ENCODE peak calls at places on chromosomes 4 and X, in eight cellular contexts. O is heart left ventricle, Q is upper lobe of right lung, E is foreskin fibroblast, R is dorsolateral prefrontal cortex, U is HFF-Myc, S is lower leg skin, K is lower lobe of right lung. D is an unnamed sample.

GRCh38 chr4:8198206-8198905 is 734 bp upstream of the SH3TC1 start:
- DNase-seq in O (no peak), Q (peak; percentile 81), E (no peak), R (no peak), U (no peak), S (no peak), K (peak; percentile 81), D (no peak)

GRCh38 chr4:88738146-88738545 is 40.5 kb upstream of the NAP1L5 start:
- DNase-seq in O (no peak), Q (no peak), E (no peak), R (no peak), U (no peak), S (no peak), K (no peak), D (no peak)

GRCh38 chrX:148878371-148878770 is 378.0 kb downstream of the AFF2 start:
- DNase-seq in O (no peak), Q (no peak), E (no peak), R (no peak), U (no peak), S (no peak), K (no peak), D (peak; percentile 34)

GRCh38 chrX:135449637-135450550 is 28.1 kb downstream of the SMIM10L2A start:
- DNase-seq in O (peak; percentile 7), Q (no peak), E (no peak), R (no peak), U (no peak), S (no peak), K (no peak), D (no peak)

GRCh38 chr4:82500106-82500738 is 61.6 kb downstream of the TMEM150C start:
- DNase-seq in O (no peak), Q (no peak), E (peak; percentile 48), R (no peak), U (no peak), S (no peak), K (no peak), D (peak; percentile 63)

GRCh38 chr4:134202557-134202956 is 968 bp upstream of the PABPC4L start:
- DNase-seq in O (no peak), Q (no peak), E (no peak), R (no peak), U (no peak), S (no peak), K (no peak), D (no peak)

GRCh38 chrX:2626750-2627149 is 64.3 kb upstream of the CD99 start:
- DNase-seq in O (no peak), Q (no peak), E (no peak), R (no peak), U (no peak), S (no peak), K (no peak), D (no peak)

GRCh38 chrX:70062076-70062475 is at the start of gene OTUD6A:
- DNase-seq in O (no peak), Q (no peak), E (no peak), R (no peak), U (no peak), S (no peak), K (no peak), D (no peak)

GRCh38 chr4:163121689-163122088 is 45.0 kb downstream of the NAF1 start:
- DNase-seq in O (no peak), Q (no peak), E (no peak), R (no peak), U (no peak), S (no peak), K (no peak), D (no peak)

GRCh38 chrX:36957425-36958328 is 50.5 kb upstream of the FAM47C start:
- DNase-seq in O (peak; percentile 20), Q (peak; percentile 79), E (no peak), R (no peak), U (no peak), S (no peak), K (peak; percentile 56), D (no peak)

GRCh38 chrX:63889001-63889400 is 104.0 kb upstream of the ARHGEF9 start:
- DNase-seq in O (no peak), Q (no peak), E (peak; percentile 38), R (no peak), U (no peak), S (no peak), K (no peak), D (peak; percentile 84)

GRCh38 chr4:15240764-15241163 is 187.1 kb upstream of the C1QTNF7 start:
- DNase-seq in O (no peak), Q (no peak), E (no peak), R (no peak), U (no peak), S (no peak), K (no peak), D (no peak)

GRCh38 chr4:69835766-69836165 is 24.2 kb downstream of the SULT1E1 start:
- DNase-seq in O (no peak), Q (no peak), E (no peak), R (no peak), U (no peak), S (no peak), K (no peak), D (no peak)

GRCh38 chrX:30241724-30242415 is at the start of gene MAGEB4:
- DNase-seq in O (no peak), Q (no peak), E (no peak), R (no peak), U (no peak), S (peak; percentile 71), K (no peak), D (no peak)

GRCh38 chrX:30713061-30713525 is 59.9 kb downstream of the GK start:
- DNase-seq in O (no peak), Q (no peak), E (peak; percentile 7), R (no peak), U (peak; percentile 15), S (no peak), K (peak; percentile 46), D (peak; percentile 72)

DNA sequence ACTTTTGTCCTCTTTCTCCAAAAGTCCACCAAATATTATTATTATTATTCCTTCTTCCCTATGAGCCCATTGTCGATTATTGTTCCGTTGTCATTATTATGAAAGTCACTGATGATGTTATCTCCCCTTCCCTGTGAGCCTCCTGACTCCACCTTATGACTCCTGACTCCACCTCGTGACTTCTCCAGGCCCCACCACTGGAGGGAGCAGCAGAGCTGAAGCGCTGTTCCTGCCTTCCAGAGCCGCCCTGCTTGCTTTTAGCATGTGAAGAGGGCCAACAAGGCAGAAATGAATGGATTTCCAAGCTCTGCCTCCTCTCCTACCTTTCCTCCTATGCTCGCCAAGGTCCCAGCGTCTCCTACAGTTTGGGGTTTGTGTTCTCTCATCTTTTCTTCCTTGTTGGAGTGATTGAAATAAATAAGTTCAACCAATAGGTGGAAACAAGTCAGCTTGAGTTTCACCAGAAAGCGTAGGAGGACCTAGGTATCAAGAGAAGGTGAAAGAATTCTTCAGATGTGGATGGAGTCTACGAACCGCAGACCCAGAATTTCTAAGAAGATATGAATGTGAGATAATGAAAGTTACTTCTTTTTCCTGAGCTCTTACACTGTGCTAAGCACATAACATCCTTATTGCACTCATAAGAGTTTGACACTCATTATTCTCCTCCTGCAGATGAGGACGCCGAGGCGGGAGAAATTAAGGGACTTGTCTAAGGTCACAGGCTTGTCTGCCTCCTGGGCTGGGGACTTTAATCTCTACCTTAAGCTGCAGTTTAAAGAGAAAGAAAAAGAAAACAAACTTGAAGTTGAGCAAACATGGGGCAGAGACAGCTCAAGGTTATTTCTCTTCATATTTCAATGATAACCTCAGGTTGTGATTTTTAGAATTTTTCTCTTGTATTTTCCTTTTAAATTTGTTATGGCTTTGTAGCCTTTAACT is 26.1 kb downstream of the IGSF1 start:
- DNase-seq in O (no peak), Q (no peak), E (no peak), R (no peak), U (no peak), S (no peak), K (no peak), D (no peak)
- TF ChIP-seq CTCF in O (no peak), Q (peak; percentile 12), E (no peak), R (no peak), U (no peak), S (no peak), K (no peak), D (no peak)

DNA sequence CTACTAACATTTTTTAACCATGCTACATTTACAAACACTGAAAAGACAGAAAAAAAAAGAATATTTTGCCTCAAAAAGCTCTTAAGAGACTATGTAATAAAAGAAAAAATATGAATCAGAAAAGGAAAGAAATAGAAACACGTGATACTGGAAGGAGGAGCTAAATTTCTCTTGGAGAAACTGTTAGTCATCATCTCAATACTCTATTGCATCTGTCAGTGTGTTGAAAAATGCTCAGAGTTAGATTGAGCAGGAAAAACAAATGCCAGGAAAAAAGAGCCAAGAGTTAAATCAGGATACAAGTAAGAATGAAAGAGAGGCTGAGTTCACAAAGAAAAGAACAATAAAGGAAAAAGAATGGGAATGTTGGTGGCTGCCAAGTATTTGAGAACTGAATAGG is 2.6 kb downstream of the RAB28 start:
- DNase-seq in O (no peak), Q (no peak), E (no peak), R (no peak), U (no peak), S (no peak), K (no peak), D (peak; percentile 49)
- H3K4me3 ChIP-seq in O (peak overlapping the region; percentile 80), Q (no peak overlapping the region), E (no peak overlapping the region), R (no peak overlapping the region), U (no peak overlapping the region), S (no peak overlapping the region), K (no peak overlapping the region), D (no peak overlapping the region)

DNA sequence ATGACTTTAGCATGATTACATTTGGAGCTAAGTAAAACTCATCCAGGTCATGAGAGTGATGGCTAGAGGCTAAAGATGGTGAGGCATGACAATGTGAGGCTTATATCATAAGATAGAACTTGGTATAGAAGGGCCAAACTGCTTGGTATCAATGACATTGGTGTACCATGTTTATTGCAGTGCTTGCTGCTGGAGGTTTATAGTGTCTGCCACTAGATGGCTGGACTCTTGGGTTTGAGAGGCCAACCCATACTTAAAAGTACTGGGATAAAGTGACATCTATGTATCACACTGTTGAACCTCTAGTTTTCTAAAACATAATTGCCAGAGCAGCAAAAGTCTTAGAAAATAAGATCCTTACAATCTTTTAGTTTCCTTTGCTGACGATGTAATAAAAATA is 83.0 kb upstream of the TACR3 start:
- DNase-seq in O (no peak), Q (no peak), E (no peak), R (no peak), U (no peak), S (no peak), K (no peak), D (no peak)
- TF ChIP-seq CTCF in O (no peak), Q (no peak), E (no peak), R (no peak), U (no peak), S (no peak), K (no peak), D (no peak)

GRCh38 chrX:53992589-53992988 is 51.7 kb downstream of the PHF8 start:
- DNase-seq in O (no peak), Q (no peak), E (no peak), R (no peak), U (no peak), S (no peak), K (no peak), D (no peak)
- H3K4me3 ChIP-seq in O (no peak overlapping the region), Q (no peak overlapping the region), E (no peak overlapping the region), R (no peak overlapping the region), U (no peak overlapping the region), S (no peak overlapping the region), K (no peak overlapping the region), D (no peak overlapping the region)

GRCh38 chr4:147118523-147118922 is 172.9 kb upstream of the TTC29 start:
- DNase-seq in O (no peak), Q (no peak), E (peak; percentile 20), R (no peak), U (no peak), S (no peak), K (no peak), D (peak; percentile 62)
- TF ChIP-seq CTCF in O (no peak), Q (no peak), E (no peak), R (no peak), U (no peak), S (no peak), K (no peak), D (no peak)

GRCh38 chrX:152907084-152907651 is 9.3 kb downstream of the ZNF185 start:
- DNase-seq in O (no peak), Q (no peak), E (peak; percentile 72), R (peak; percentile 28), U (no peak), S (no peak), K (no peak), D (peak; percentile 23)
- H3K4me3 ChIP-seq in O (no peak overlapping the region), Q (no peak overlapping the region), E (no peak overlapping the region), R (no peak overlapping the region), U (no peak overlapping the region), S (no peak overlapping the region), K (no peak overlapping the region), D (no peak overlapping the region)

D was measured in AG10803.